ENCODE peak calls at places on chromosomes 12 and 14, in eight cellular contexts. K, G, P, B, T, J, E and V are unnamed samples.

GRCh38 chr12:2876431-2877046 is 435 bp downstream of the FOXM1 start:
- DNase-seq in P (no peak), G (no peak), J (no peak), T (peak; percentile 54), B (peak; percentile 34), K (peak; percentile 51), E (no peak), V (no peak)

GRCh38 chr14:71309756-71310155 is 402.5 kb downstream of the PCNX1 start:
- DNase-seq in B (no peak), E (no peak), J (no peak), G (no peak), K (no peak), P (no peak), T (no peak), V (no peak)

GRCh38 chr12:47194501-47194900 is 114.7 kb upstream of the AMIGO2 start:
- DNase-seq in G (no peak), T (no peak), K (no peak), B (no peak), P (no peak), E (no peak), J (no peak), V (no peak)

GRCh38 chr12:29782821-29783772 is 645 bp downstream of the TMTC1 start:
- DNase-seq in T (no peak), K (peak; percentile 32), B (no peak), J (peak; percentile 29), E (peak; percentile 15), P (peak; percentile 29), G (peak; percentile 34), V (no peak)

GRCh38 chr12:99505805-99506204 is 141.7 kb upstream of the GARIN6 start:
- DNase-seq in P (no peak), E (no peak), G (no peak), K (no peak), B (no peak), T (no peak), J (no peak), V (no peak)

GRCh38 chr12:53824001-53824716 is 72.4 kb upstream of the CISTR start:
- DNase-seq in J (no peak), E (no peak), P (no peak), G (no peak), T (no peak), B (no peak), K (no peak), V (no peak)

GRCh38 chr14:76741074-76741473 is 20.2 kb upstream of the VASH1 start:
- DNase-seq in J (no peak), K (no peak), E (no peak), G (no peak), B (no peak), T (no peak), P (no peak), V (no peak)

GRCh38 chr14:74618078-74618952 is 6.3 kb upstream of the LTBP2 start:
- DNase-seq in P (no peak), J (peak; percentile 88), K (peak; percentile 76), E (peak; percentile 74), B (peak; percentile 99), G (peak; percentile 10), T (peak; percentile 83), V (no peak)

GRCh38 chr12:46253544-46254162 is 15.2 kb downstream of the SLC38A1 start:
- DNase-seq in K (no peak), J (no peak), B (no peak), P (no peak), G (no peak), T (no peak), E (no peak), V (no peak)

GRCh38 chr12:32302218-32302826 is 97.0 kb upstream of the FGD4 start:
- DNase-seq in J (peak; percentile 41), K (no peak), B (peak; percentile 35), E (no peak), G (no peak), T (no peak), P (no peak), V (no peak)

GRCh38 chr12:72540811-72541210 is 268.6 kb downstream of the TRHDE start:
- DNase-seq in G (no peak), B (peak; percentile 3), T (no peak), P (no peak), E (no peak), J (no peak), K (no peak), V (no peak)

GRCh38 chr12:9049520-9050133 is 60.3 kb downstream of the KLRG1 start:
- DNase-seq in P (no peak), T (no peak), G (no peak), K (no peak), B (peak; percentile 37), E (no peak), J (peak; percentile 34), V (no peak)

GRCh38 chr12:51823875-51824565 is 24.5 kb downstream of the FIGNL2 start:
- DNase-seq in T (no peak), P (no peak), B (peak; percentile 61), J (peak; percentile 67), G (peak; percentile 15), K (no peak), E (no peak), V (peak; percentile 19)

GRCh38 chr14:51561141-51561540 is 90.6 kb upstream of the FRMD6 start:
- DNase-seq in T (no peak), E (no peak), G (no peak), K (no peak), J (no peak), P (no peak), B (no peak), V (no peak)

GRCh38 chr14:69685716-69686115 is 74.3 kb downstream of the SUSD6 start:
- DNase-seq in B (no peak), E (peak; percentile 63), K (peak; percentile 49), P (no peak), G (peak; percentile 65), T (peak; percentile 60), J (peak; percentile 18), V (peak; percentile 77)

GRCh38 chr14:50967104-50967503 is 22.8 kb upstream of the PYGL start:
- DNase-seq in G (no peak), E (no peak), J (no peak), P (no peak), T (no peak), K (no peak), B (no peak), V (no peak)

GRCh38 chr14:95784137-95784536 is 70.2 kb upstream of the TCL1A start:
- DNase-seq in G (no peak), E (no peak), P (no peak), B (no peak), J (peak; percentile 22), T (no peak), K (no peak), V (no peak)

GRCh38 chr12:118050972-118051910 is 9.7 kb downstream of the WSB2 start:
- DNase-seq in K (peak; percentile 51), E (no peak), T (no peak), G (no peak), P (no peak), B (no peak), J (peak; percentile 22), V (no peak)

GRCh38 chr12:111687255-111687654 is 1.4 kb downstream of the ACAD10 start:
- DNase-seq in J (no peak), G (no peak), E (no peak), B (no peak), K (no peak), T (peak; percentile 19), P (no peak), V (no peak)

GRCh38 chr12:8819676-8819980 is 2.8 kb upstream of the A2ML1 start:
- DNase-seq in B (peak; percentile 7), E (no peak), G (no peak), K (no peak), P (no peak), T (no peak), J (no peak), V (no peak)

GRCh38 chr12:88723219-88723618 is 142.9 kb upstream of the KITLG start:
- DNase-seq in P (no peak), B (no peak), G (no peak), J (peak; percentile 59), T (no peak), K (no peak), E (peak; percentile 41), V (no peak)

GRCh38 chr14:20802341-20803084 is at the start of gene RNASE1:
- DNase-seq in E (peak; percentile 56), P (no peak), T (no peak), J (no peak), G (peak; percentile 77), K (no peak), B (peak; percentile 57), V (peak; percentile 95)

GRCh38 chr14:96221109-96221650 is 16.5 kb downstream of the BDKRB2 start:
- DNase-seq in B (no peak), K (no peak), J (no peak), G (no peak), E (no peak), P (no peak), T (no peak), V (no peak)

GRCh38 chr12:121767525-121768016 is 25.9 kb downstream of the RHOF start:
- DNase-seq in P (no peak), B (no peak), E (no peak), G (peak; percentile 79), J (no peak), K (no peak), T (no peak), V (peak; percentile 55)

GRCh38 chr12:32809196-32809595 is 53.5 kb upstream of the YARS2 start:
- DNase-seq in E (no peak), B (no peak), J (no peak), G (no peak), P (no peak), T (no peak), K (no peak), V (no peak)

GRCh38 chr12:3202734-3203446 is 125.7 kb downstream of the TSPAN9 start:
- DNase-seq in K (peak; percentile 87), T (peak; percentile 58), E (peak; percentile 36), J (peak; percentile 11), G (peak; percentile 26), B (no peak), P (no peak), V (peak; percentile 24)

GRCh38 chr14:68682166-68683103 is 110.4 kb downstream of the ZFP36L1 start:
- DNase-seq in B (peak; percentile 99), K (no peak), G (no peak), E (peak; percentile 83), J (peak; percentile 99), P (no peak), T (peak; percentile 57), V (peak; percentile 27)

GRCh38 chr14:103546651-103547454 is 15.6 kb downstream of the BAG5 start:
- DNase-seq in B (peak; percentile 46), K (peak; percentile 89), J (peak; percentile 27), T (peak; percentile 76), P (no peak), G (peak; percentile 64), E (peak; percentile 39), V (peak; percentile 73)

GRCh38 chr12:124053855-124054254 is 80.8 kb downstream of the ZNF664 start:
- DNase-seq in K (no peak), J (peak; percentile 41), E (no peak), G (peak; percentile 6), B (peak; percentile 23), P (no peak), T (no peak), V (peak; percentile 19)